ENCODE peak calls at places on chromosomes 16 and 17, in seven cellular contexts. V is IMR-90, Q is uterus, R is upper lobe of right lung, M is left lung, T is fibroblast of mammary gland, E is NB4. U is an unnamed sample.

GRCh38 chr16:2171601-2172178 is 16.1 kb downstream of the TRAF7 start:
- DNase-seq in Q (no peak), R (no peak), E (no peak), M (no peak), T (no peak), V (no peak), U (no peak)

GRCh38 chr17:73991260-73991659 is 212.2 kb upstream of the RPL38 start:
- DNase-seq in Q (no peak), R (no peak), V (no peak), T (no peak), E (no peak), M (no peak), U (no peak)

GRCh38 chr16:17451835-17452234 is 18.9 kb downstream of the XYLT1 start:
- DNase-seq in V (no peak), E (peak), R (no peak), M (no peak), T (no peak), Q (no peak), U (no peak)

GRCh38 chr16:22318690-22319358 is 21.6 kb downstream of the POLR3E start:
- DNase-seq in T (peak), M (no peak), V (peak), R (peak), E (peak), Q (no peak), U (peak)

GRCh38 chr17:77449373-77449907 is 308.7 kb downstream of the SEC14L1 start:
- DNase-seq in V (no peak), Q (no peak), M (no peak), R (no peak), E (no peak), T (no peak), U (no peak)

GRCh38 chr17:16444258-16444886 is 29.0 kb downstream of the TRPV2 start:
- DNase-seq in M (no peak), R (no peak), E (peak), V (no peak), Q (no peak), T (peak), U (no peak)

GRCh38 chr16:11909653-11910551 is 5.9 kb downstream of the GSPT1 start:
- DNase-seq in R (no peak), T (peak), M (no peak), Q (peak), V (peak), E (no peak), U (no peak)

GRCh38 chr17:41695954-41696720 is 7.5 kb downstream of the EIF1 start:
- DNase-seq in E (peak), R (no peak), Q (peak), V (peak), T (peak), M (peak), U (peak)

GRCh38 chr16:47136101-47136820 is 7.5 kb downstream of the NETO2 start:
- DNase-seq in R (no peak), E (peak), Q (no peak), V (peak), M (no peak), T (peak), U (peak)

GRCh38 chr16:23874613-23875294 is 39.0 kb downstream of the PRKCB start:
- DNase-seq in T (peak), V (no peak), M (no peak), R (no peak), E (no peak), Q (no peak), U (peak)

GRCh38 chr17:705863-706262 is 8.8 kb downstream of the VPS53 start:
- DNase-seq in T (no peak), Q (no peak), M (no peak), E (no peak), R (no peak), V (no peak), U (no peak)

GRCh38 chr16:81526935-81527334 is 82.3 kb downstream of the CMIP start:
- DNase-seq in M (peak), V (peak), R (no peak), E (no peak), T (peak), Q (peak), U (peak)

GRCh38 chr17:205176-205538 is 23.7 kb upstream of the DOC2B start:
- DNase-seq in R (no peak), E (no peak), M (no peak), Q (no peak), V (no peak), T (no peak), U (no peak)

GRCh38 chr17:45722161-45722560 is 62.0 kb upstream of the CRHR1 start:
- DNase-seq in V (peak), R (no peak), M (no peak), T (peak), Q (no peak), E (peak), U (no peak)

GRCh38 chr16:19389246-19389645 is 28.4 kb upstream of the TMC5 start:
- DNase-seq in Q (no peak), T (peak), V (no peak), M (peak), E (peak), R (peak), U (peak)

GRCh38 chr17:76079577-76080206 is 710 bp downstream of the ZACN start:
- DNase-seq in M (no peak), E (no peak), Q (no peak), V (no peak), R (peak), T (no peak), U (no peak)

GRCh38 chr16:19415918-19416317 is 1.8 kb upstream of the TMC5 start:
- DNase-seq in R (no peak), V (no peak), E (no peak), Q (no peak), M (no peak), T (no peak), U (no peak)

GRCh38 chr17:6097005-6097279 is 26.8 kb downstream of the WSCD1 start:
- DNase-seq in E (no peak), Q (no peak), V (no peak), R (no peak), T (no peak), M (no peak), U (no peak)

GRCh38 chr16:58464047-58464915 is 35.7 kb upstream of the NDRG4 start:
- DNase-seq in R (no peak), Q (peak), E (no peak), V (no peak), T (no peak), M (no peak), U (no peak)

GRCh38 chr16:4414187-4414909 is 2.0 kb downstream of the CORO7 start:
- DNase-seq in M (no peak), E (no peak), R (no peak), T (no peak), Q (no peak), V (no peak), U (peak)

GRCh38 chr16:23683487-23683886 is 4.8 kb downstream of the PLK1 start:
- DNase-seq in E (no peak), R (no peak), M (no peak), V (no peak), Q (no peak), T (no peak), U (no peak)

GRCh38 chr16:49189286-49189685 is 92.4 kb downstream of the CBLN1 start:
- DNase-seq in E (no peak), T (no peak), R (no peak), V (no peak), Q (no peak), M (no peak), U (peak)

GRCh38 chr16:396199-396598 is 800 bp upstream of the NME4 start:
- DNase-seq in M (no peak), V (no peak), R (no peak), E (no peak), Q (no peak), T (no peak), U (no peak)

GRCh38 chr16:88836791-88837190 is 20.0 kb downstream of the GALNS start:
- DNase-seq in Q (no peak), R (no peak), M (no peak), V (no peak), T (no peak), E (peak), U (no peak)

GRCh38 chr17:29090746-29091395 is 47.9 kb downstream of the PIPOX start:
- DNase-seq in R (no peak), M (no peak), T (no peak), V (no peak), E (no peak), Q (no peak), U (no peak)

GRCh38 chr17:37742762-37743611 is 1.9 kb downstream of the HNF1B start:
- DNase-seq in Q (no peak), T (no peak), E (no peak), R (no peak), V (no peak), M (no peak), U (no peak)
- H3K4me3 ChIP-seq in Q (peak), T (no peak), E (no peak), R (peak), V (no peak), M (peak), U (peak)

GRCh38 chr16:67561824-67562525 is 351 bp upstream of the CTCF start:
- DNase-seq in Q (peak), V (peak), T (peak), M (peak), R (peak), E (peak), U (peak)
- TF ChIP-seq CTCF in Q (no peak), V (peak), T (no peak), M (no peak), R (no peak), E (no peak), U (no peak)

GRCh38 chr16:7304257-7304656 is 28.4 kb upstream of the RBFOX1 start:
- DNase-seq in R (no peak), T (no peak), Q (no peak), V (no peak), E (no peak), M (no peak), U (no peak)
- H3K4me3 ChIP-seq in R (no peak), T (no peak), Q (no peak), V (no peak), E (no peak), M (no peak), U (no peak)

GRCh38 chr17:50563095-50563511 is 2.6 kb downstream of the CACNA1G start:
- DNase-seq in Q (no peak), R (no peak), M (no peak), V (no peak), T (no peak), E (no peak), U (no peak)
- TF ChIP-seq CTCF in Q (no peak), R (no peak), M (no peak), V (no peak), T (no peak), E (peak), U (no peak)

GRCh38 chr17:48588519-48588918 is 1.5 kb downstream of the HOXB3 start:
- DNase-seq in E (no peak), R (no peak), Q (no peak), T (no peak), V (peak), M (no peak), U (no peak)

GRCh38 chr17:48589060-48589830 is 796 bp downstream of the HOXB3 start:
- DNase-seq in R (no peak), T (no peak), V (peak), Q (no peak), E (no peak), M (no peak), U (no peak)

GRCh38 chr17:48591435-48592077 is 1.5 kb upstream of the HOXB3 start:
- DNase-seq in Q (no peak), T (no peak), E (no peak), M (no peak), R (no peak), V (peak), U (no peak)

GRCh38 chr17:48590603-48591161 is 641 bp upstream of the HOXB3 start:
- DNase-seq in R (no peak), E (no peak), T (no peak), M (no peak), V (peak), Q (no peak), U (no peak)

GRCh38 chr17:48589831-48590602 is at the start of gene HOXB3:
- DNase-seq in R (no peak), E (no peak), Q (no peak), T (no peak), M (no peak), V (peak), U (no peak)
- H3K4me3 ChIP-seq in R (peak), E (no peak), Q (peak), T (peak), M (peak), V (peak), U (no peak)